ENCODE peak calls at places on chromosomes 6 and 20, in four cellular contexts. One of them, this sample, is unnamed.

GRCh38 chr20:44450938-44451450 is 24.7 kb upstream of the TTPAL start:
- DNase-seq in CD4-positive, alpha-beta T cell: no peak
- DNase-seq in T-cell: no peak
- DNase-seq in stimulated activated CD4-positive, alpha-beta T cell treated with anti-CD3 and anti-CD28 coated beads, Interleukin-1b, Interleukin-23, amount 100 ng/mL, for 4 hours: no peak
- DNase-seq in this sample: no peak

GRCh38 chr20:21050710-21051109 is 55.4 kb downstream of the LINC00237 start:
- DNase-seq in stimulated activated CD4-positive, alpha-beta T cell treated with anti-CD3 and anti-CD28 coated beads, Interleukin-1b, Interleukin-23, amount 100 ng/mL, for 4 hours: no peak
- DNase-seq in CD4-positive, alpha-beta T cell: no peak
- DNase-seq in T-cell: no peak
- DNase-seq in this sample: no peak

GRCh38 chr20:45347936-45348809 is at the start of gene SDC4:
- DNase-seq in stimulated activated CD4-positive, alpha-beta T cell treated with anti-CD3 and anti-CD28 coated beads, Interleukin-1b, Interleukin-23, amount 100 ng/mL, for 4 hours: peak; percentile 66
- DNase-seq in CD4-positive, alpha-beta T cell: peak; percentile 58
- DNase-seq in T-cell: peak; percentile 31
- DNase-seq in this sample: no peak

GRCh38 chr6:83252717-83253116 is 59.6 kb downstream of the RWDD2A start:
- DNase-seq in CD4-positive, alpha-beta T cell: no peak
- DNase-seq in stimulated activated CD4-positive, alpha-beta T cell treated with anti-CD3 and anti-CD28 coated beads, Interleukin-1b, Interleukin-23, amount 100 ng/mL, for 4 hours: no peak
- DNase-seq in T-cell: no peak
- DNase-seq in this sample: no peak

GRCh38 chr20:23024701-23025100 is 10.4 kb upstream of the SSTR4 start:
- DNase-seq in CD4-positive, alpha-beta T cell: no peak
- DNase-seq in stimulated activated CD4-positive, alpha-beta T cell treated with anti-CD3 and anti-CD28 coated beads, Interleukin-1b, Interleukin-23, amount 100 ng/mL, for 4 hours: no peak
- DNase-seq in T-cell: no peak
- DNase-seq in this sample: no peak

GRCh38 chr6:115594894-115595293 is 465.8 kb downstream of the FRK start:
- DNase-seq in stimulated activated CD4-positive, alpha-beta T cell treated with anti-CD3 and anti-CD28 coated beads, Interleukin-1b, Interleukin-23, amount 100 ng/mL, for 4 hours: no peak
- DNase-seq in CD4-positive, alpha-beta T cell: no peak
- DNase-seq in T-cell: no peak
- DNase-seq in this sample: no peak

GRCh38 chr6:52253494-52253893 is 9.2 kb upstream of the IL17F start:
- DNase-seq in stimulated activated CD4-positive, alpha-beta T cell treated with anti-CD3 and anti-CD28 coated beads, Interleukin-1b, Interleukin-23, amount 100 ng/mL, for 4 hours: peak; percentile 8
- DNase-seq in T-cell: no peak
- DNase-seq in CD4-positive, alpha-beta T cell: no peak
- DNase-seq in this sample: no peak

GRCh38 chr20:51624157-51624731 is 81.7 kb upstream of the NFATC2 start:
- DNase-seq in stimulated activated CD4-positive, alpha-beta T cell treated with anti-CD3 and anti-CD28 coated beads, Interleukin-1b, Interleukin-23, amount 100 ng/mL, for 4 hours: peak; percentile 66
- DNase-seq in CD4-positive, alpha-beta T cell: peak; percentile 45
- DNase-seq in T-cell: peak; percentile 13
- DNase-seq in this sample: peak; percentile 83

GRCh38 chr6:154721460-154721859 is 11.8 kb upstream of the SCAF8 start:
- DNase-seq in T-cell: no peak
- DNase-seq in stimulated activated CD4-positive, alpha-beta T cell treated with anti-CD3 and anti-CD28 coated beads, Interleukin-1b, Interleukin-23, amount 100 ng/mL, for 4 hours: no peak
- DNase-seq in CD4-positive, alpha-beta T cell: no peak
- DNase-seq in this sample: no peak

GRCh38 chr6:15033850-15034203 is 212.0 kb upstream of the JARID2 start:
- DNase-seq in CD4-positive, alpha-beta T cell: no peak
- DNase-seq in stimulated activated CD4-positive, alpha-beta T cell treated with anti-CD3 and anti-CD28 coated beads, Interleukin-1b, Interleukin-23, amount 100 ng/mL, for 4 hours: no peak
- DNase-seq in T-cell: no peak
- DNase-seq in this sample: no peak

GRCh38 chr6:117504478-117505144 is 22.1 kb downstream of the DCBLD1 start:
- DNase-seq in T-cell: no peak
- DNase-seq in stimulated activated CD4-positive, alpha-beta T cell treated with anti-CD3 and anti-CD28 coated beads, Interleukin-1b, Interleukin-23, amount 100 ng/mL, for 4 hours: no peak
- DNase-seq in CD4-positive, alpha-beta T cell: no peak
- DNase-seq in this sample: no peak

GRCh38 chr20:20373046-20373706 is 5.3 kb downstream of the INSM1 start:
- DNase-seq in CD4-positive, alpha-beta T cell: no peak
- DNase-seq in T-cell: no peak
- DNase-seq in stimulated activated CD4-positive, alpha-beta T cell treated with anti-CD3 and anti-CD28 coated beads, Interleukin-1b, Interleukin-23, amount 100 ng/mL, for 4 hours: no peak
- DNase-seq in this sample: no peak

GRCh38 chr6:30450908-30451818 is 38.1 kb upstream of the HLA-E start:
- DNase-seq in CD4-positive, alpha-beta T cell: peak; percentile 59
- DNase-seq in stimulated activated CD4-positive, alpha-beta T cell treated with anti-CD3 and anti-CD28 coated beads, Interleukin-1b, Interleukin-23, amount 100 ng/mL, for 4 hours: no peak
- DNase-seq in T-cell: peak; percentile 49
- DNase-seq in this sample: peak; percentile 45